ENCODE peak calls at places on chromosomes 13 and 19, in five cellular contexts. V, O, D, C and G are unnamed samples.
A peak's percentile ranks its signal among the peaks of the same experiment; 100 is the strongest.

GRCh38 chr13:34416833-34417425 is 525.1 kb upstream of the NBEA start:
- DNase-seq in C (no peak), O (no peak), V (no peak), D (peak; percentile 89), G (no peak)

GRCh38 chr13:50071399-50071798 is 56.2 kb downstream of the KCNRG start:
- DNase-seq in C (no peak), D (no peak), O (no peak), V (no peak), G (no peak)

GRCh38 chr13:43569688-43570087 is 217.1 kb downstream of the ENOX1 start:
- DNase-seq in C (no peak), V (no peak), D (no peak), O (no peak), G (no peak)

GRCh38 chr13:114081761-114082681 is 50.4 kb downstream of the RASA3 start:
- DNase-seq in D (no peak), V (no peak), C (no peak), O (peak; percentile 28), G (no peak)

GRCh38 chr19:35295792-35296462 is 4.0 kb downstream of the MAG start:
- DNase-seq in D (no peak), V (no peak), O (no peak), C (no peak), G (no peak)

GRCh38 chr13:38180670-38181069 is 169.0 kb upstream of the UFM1 start:
- DNase-seq in V (no peak), C (no peak), D (no peak), O (no peak), G (no peak)

GRCh38 chr13:45538382-45538781 is 73.6 kb downstream of the COG3 start:
- DNase-seq in O (no peak), C (no peak), V (no peak), D (no peak), G (no peak)

GRCh38 chr19:40633207-40633606 is 32.0 kb downstream of the LTBP4 start:
- DNase-seq in O (no peak), C (no peak), V (no peak), D (peak; percentile 84), G (no peak)

GRCh38 chr19:49515767-49516166 is 3.3 kb downstream of the FCGRT start:
- DNase-seq in C (no peak), O (no peak), V (no peak), D (no peak), G (no peak)

GRCh38 chr19:41746593-41747227 is 8.6 kb upstream of the CEACAM6 start:
- DNase-seq in V (peak; percentile 57), O (no peak), D (peak; percentile 36), C (peak; percentile 66), G (no peak)

DNA sequence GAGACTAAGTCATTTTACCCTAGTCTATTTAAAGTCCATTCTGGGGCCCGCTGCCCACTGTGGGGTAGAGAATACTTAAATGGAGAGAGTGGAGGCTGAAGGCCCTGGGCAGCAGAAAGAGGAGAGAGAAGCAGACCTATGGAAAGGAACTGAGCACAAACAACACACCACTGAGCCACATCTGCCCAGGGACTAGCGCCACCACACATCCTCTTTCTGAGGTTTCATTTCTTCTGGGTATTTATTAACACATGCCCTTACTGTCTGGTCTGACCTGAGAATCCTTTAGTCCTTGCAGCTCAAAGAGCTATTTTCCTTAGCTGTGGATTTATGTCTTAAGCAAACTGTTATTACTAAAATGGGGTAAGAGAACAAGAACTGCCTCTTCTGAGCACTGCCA is 154.0 kb downstream of the NALCN start:
- DNase-seq in C (no peak), D (no peak), O (no peak), V (no peak), G (no peak)
- H3K27ac ChIP-seq in C (no peak overlapping the region), D (no peak overlapping the region), O (no peak overlapping the region), V (no peak overlapping the region), G (no peak overlapping the region)

GRCh38 chr13:21121616-21122015 is 54.7 kb downstream of the SKA3 start:
- DNase-seq in V (no peak), C (no peak), O (no peak), D (no peak), G (no peak)
- H3K27ac ChIP-seq in V (no peak overlapping the region), C (no peak overlapping the region), O (no peak overlapping the region), D (no peak overlapping the region), G (no peak overlapping the region)

GRCh38 chr19:474126-475078 is 13.6 kb upstream of the SHC2 start:
- DNase-seq in V (no peak), D (no peak), O (no peak), C (no peak), G (no peak)
- H3K27ac ChIP-seq in V (no peak overlapping the region), D (no peak overlapping the region), O (no peak overlapping the region), C (no peak overlapping the region), G (no peak overlapping the region)

DNA sequence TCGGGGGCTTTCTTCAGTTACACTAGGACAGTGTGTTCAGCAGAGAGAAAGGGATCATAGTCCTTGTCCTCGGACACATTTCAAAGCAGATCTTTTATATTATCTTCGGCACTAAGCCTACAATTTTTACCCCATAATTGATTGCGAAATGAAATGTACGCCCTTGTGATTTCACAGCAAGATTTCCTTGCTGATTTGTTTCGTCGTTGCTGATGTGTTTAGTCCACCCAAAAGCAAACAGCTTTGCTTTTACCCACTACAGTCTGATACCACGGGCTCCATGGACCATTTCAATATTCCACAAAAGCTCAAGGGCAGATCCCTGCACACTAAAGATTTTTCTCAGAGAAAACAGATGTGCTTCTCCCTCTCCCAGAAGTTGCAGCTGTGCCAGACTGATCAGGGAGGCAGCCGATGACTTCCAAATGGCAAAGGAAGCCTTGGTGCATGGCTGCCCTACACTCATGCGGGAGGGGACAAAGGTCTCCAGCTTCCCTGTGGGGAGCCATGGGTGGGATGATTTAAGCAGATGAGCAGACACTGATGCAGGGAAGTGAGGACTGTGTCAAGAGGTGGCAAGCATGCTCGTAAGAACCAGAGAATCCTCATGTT is 81.2 kb downstream of the STK24 start:
- DNase-seq in O (no peak), V (no peak), C (no peak), D (no peak), G (no peak)
- H3K27ac ChIP-seq in O (peak overlapping the region; percentile 43), V (peak overlapping the region; percentile 66), C (no peak overlapping the region), D (peak overlapping the region; percentile 64), G (peak overlapping the region; percentile 24)

DNA sequence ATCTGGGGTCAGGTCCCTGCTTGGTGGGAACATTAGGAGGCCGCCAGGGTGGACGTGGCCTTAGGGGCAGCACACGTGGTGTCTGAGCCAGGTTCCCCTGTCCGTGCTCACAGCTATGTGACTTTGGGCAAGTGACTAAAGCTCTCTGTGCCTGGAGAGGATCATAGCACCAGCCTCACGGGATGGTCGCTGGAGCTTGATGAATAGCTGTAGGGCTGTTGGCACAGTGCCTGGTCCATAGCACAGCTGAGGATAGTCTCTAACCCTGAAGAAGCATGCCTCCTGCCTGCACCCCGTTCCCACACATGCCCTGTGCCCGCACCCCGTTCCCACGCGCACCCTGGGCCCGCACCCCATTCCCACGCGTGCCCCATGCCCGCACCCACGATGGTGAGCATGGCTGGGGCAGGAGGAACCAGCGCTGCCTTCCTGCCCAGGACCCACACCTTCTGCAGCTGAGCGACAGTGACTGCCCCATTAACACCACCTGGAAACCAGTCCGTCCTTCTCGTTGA is 63.7 kb upstream of the F7 start:
- DNase-seq in D (no peak), C (no peak), O (no peak), V (no peak), G (no peak)
- H3K27ac ChIP-seq in D (no peak overlapping the region), C (no peak overlapping the region), O (no peak overlapping the region), V (no peak overlapping the region), G (no peak overlapping the region)

DNA sequence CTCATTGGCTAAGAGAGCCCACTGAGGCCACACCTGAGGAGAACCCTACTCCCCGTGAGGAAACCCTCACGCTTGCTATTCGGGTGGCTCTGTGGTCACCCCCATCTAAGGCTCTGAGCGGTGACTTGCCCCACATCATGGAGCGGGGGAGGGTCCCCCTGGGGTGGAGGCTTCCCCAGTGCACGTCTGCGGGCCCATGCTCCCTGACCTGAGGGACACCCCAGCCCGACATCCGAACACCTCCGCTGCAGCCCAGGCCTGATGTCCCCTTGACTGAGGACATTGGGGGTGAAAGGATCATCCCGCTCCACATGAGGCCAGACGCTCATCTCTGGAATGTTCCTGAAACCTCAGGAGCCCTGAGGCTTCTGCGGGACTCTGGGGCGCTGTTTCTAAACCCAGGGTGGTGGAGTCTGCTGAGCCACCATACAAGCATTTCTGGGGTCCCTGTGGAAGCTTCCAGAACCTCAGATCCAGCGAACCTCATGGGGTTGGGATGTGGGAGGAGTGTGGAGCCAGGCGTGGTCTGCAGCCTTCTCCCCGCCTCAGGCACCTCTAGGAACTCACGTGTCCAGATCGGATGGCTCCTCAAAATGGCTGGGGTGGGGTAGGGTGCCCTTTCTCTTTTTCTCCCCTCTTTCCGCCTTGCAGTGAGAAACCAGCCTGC is 19.9 kb downstream of the TMED1 start:
- DNase-seq in C (no peak), D (no peak), O (no peak), V (no peak), G (no peak)
- H3K27ac ChIP-seq in C (no peak overlapping the region), D (peak overlapping the region; percentile 95), O (peak overlapping the region; percentile 78), V (peak overlapping the region; percentile 14), G (no peak overlapping the region)

DNA sequence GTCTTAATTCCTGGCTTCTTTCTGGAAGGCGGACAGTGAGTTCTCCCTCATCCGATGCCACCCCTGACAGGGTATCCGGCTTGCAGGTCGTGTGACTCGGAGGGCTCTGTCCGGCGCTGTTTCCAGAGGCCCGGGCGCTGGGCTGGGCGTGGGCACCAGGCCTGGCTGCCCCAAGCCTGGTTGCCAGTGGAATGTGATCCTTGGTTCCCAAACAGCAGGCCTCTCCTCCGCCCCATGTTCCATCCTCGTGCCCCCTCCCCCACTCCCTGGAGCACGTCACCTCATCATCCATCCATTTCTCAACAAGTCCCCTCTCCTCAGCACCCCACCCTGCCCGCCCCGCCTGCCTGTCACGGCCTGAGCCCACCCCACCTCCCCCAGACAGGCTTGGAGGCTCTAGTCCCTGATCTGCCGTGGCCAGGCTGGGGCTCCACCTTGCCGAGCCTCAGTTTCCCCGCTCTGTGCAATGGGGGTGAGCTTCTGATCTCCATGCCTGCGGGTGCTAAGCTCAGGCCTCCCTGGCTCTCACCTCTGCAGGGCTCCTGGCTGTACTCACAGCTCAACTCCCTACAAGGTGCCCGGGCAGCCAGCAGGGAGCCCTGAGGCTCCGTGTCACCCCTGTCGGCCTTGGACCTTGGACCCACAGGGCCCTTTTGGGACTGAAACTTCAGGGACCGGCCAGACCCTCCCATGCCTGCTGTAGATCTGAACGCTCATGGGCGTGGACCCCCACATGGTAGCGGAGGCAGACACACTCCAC is 2.3 kb downstream of the TBXA2R start:
- DNase-seq in C (no peak), D (no peak), O (no peak), V (no peak), G (no peak)
- H3K27ac ChIP-seq in C (no peak overlapping the region), D (no peak overlapping the region), O (no peak overlapping the region), V (no peak overlapping the region), G (no peak overlapping the region)

GRCh38 chr19:10586396-10586795 is 716 bp downstream of the AP1M2 start:
- DNase-seq in O (no peak), D (no peak), V (no peak), C (no peak), G (no peak)
- H3K27ac ChIP-seq in O (peak overlapping the region; percentile 76), D (no peak overlapping the region), V (no peak overlapping the region), C (no peak overlapping the region), G (peak overlapping the region; percentile 67)

GRCh38 chr19:14114439-14114838 is 3.1 kb downstream of the PRKACA start:
- DNase-seq in C (no peak), O (no peak), V (no peak), D (no peak), G (no peak)

GRCh38 chr19:14113762-14114414 is 3.7 kb downstream of the PRKACA start:
- DNase-seq in C (peak; percentile 39), V (no peak), D (no peak), O (no peak), G (no peak)

GRCh38 chr19:14115761-14116160 is 1.8 kb downstream of the PRKACA start:
- DNase-seq in D (no peak), O (no peak), C (no peak), V (no peak), G (no peak)

GRCh38 chr19:14116525-14116917 is 1.0 kb downstream of the PRKACA start:
- DNase-seq in O (no peak), C (no peak), V (no peak), D (no peak), G (no peak)

GRCh38 chr19:14114854-14115253 is 2.7 kb downstream of the PRKACA start:
- DNase-seq in V (no peak), D (no peak), O (no peak), C (peak; percentile 51), G (no peak)
- H3K27ac ChIP-seq in V (peak overlapping the region; percentile 56), D (no peak overlapping the region), O (peak overlapping the region; percentile 85), C (no peak overlapping the region), G (no peak overlapping the region)